ENCODE peak calls at places on chromosomes 7 and 10, in five cellular contexts. K is lung, V is BE2C, Y is bronchial epithelial cell, I is brain microvascular endothelial cell. O is an unnamed sample.

GRCh38 chr7:11749629-11750028 is 82.4 kb downstream of the THSD7A start:
- DNase-seq in K (no peak), V (no peak), Y (peak; percentile 76), I (no peak), O (no peak)

GRCh38 chr7:101668726-101669125 is 39.6 kb upstream of the MYL10 start:
- DNase-seq in K (no peak), V (no peak), Y (no peak), I (no peak), O (no peak)

GRCh38 chr7:30930621-30931020 is 19.0 kb downstream of the AQP1 start:
- DNase-seq in K (no peak), V (peak; percentile 77), Y (no peak), I (no peak), O (peak; percentile 23)

GRCh38 chr7:32070051-32070405 is 179 bp downstream of the PDE1C start:
- DNase-seq in K (no peak), V (no peak), Y (no peak), I (no peak), O (no peak)

GRCh38 chr10:22554481-22555182 is 159.7 kb downstream of the PIP4K2A start:
- DNase-seq in K (peak; percentile 45), V (peak; percentile 57), Y (peak; percentile 22), I (peak; percentile 81), O (no peak)

GRCh38 chr7:137818036-137818435 is 28.7 kb downstream of the DGKI start:
- DNase-seq in K (no peak), V (no peak), Y (no peak), I (peak; percentile 23), O (no peak)

GRCh38 chr10:86287966-86288579 is 78.5 kb downstream of the GRID1 start:
- DNase-seq in K (no peak), V (peak; percentile 46), Y (no peak), I (no peak), O (no peak)

GRCh38 chr10:112792487-112793196 is 157.4 kb upstream of the TCF7L2 start:
- DNase-seq in K (no peak), V (peak; percentile 47), Y (peak; percentile 55), I (no peak), O (no peak)

GRCh38 chr7:52080493-52080892 is 763.9 kb upstream of the COBL start:
- DNase-seq in K (no peak), V (no peak), Y (peak; percentile 7), I (no peak), O (no peak)

GRCh38 chr7:101817930-101818698 is 688 bp downstream of the CUX1 start:
- DNase-seq in K (no peak), V (no peak), Y (peak; percentile 51), I (no peak), O (no peak)

GRCh38 chr7:84216477-84216876 is 21.9 kb upstream of the SEMA3A start:
- DNase-seq in K (no peak), V (no peak), Y (peak; percentile 55), I (no peak), O (no peak)

GRCh38 chr7:8436965-8437364 is 3.6 kb downstream of the NXPH1 start:
- DNase-seq in K (no peak), V (peak; percentile 78), Y (peak; percentile 25), I (no peak), O (peak; percentile 90)

GRCh38 chr10:113539789-113540188 is 13.1 kb upstream of the HABP2 start:
- DNase-seq in K (no peak), V (no peak), Y (peak; percentile 47), I (peak; percentile 58), O (no peak)

GRCh38 chr7:5582532-5582935 is 158.9 kb upstream of the TNRC18 start:
- DNase-seq in K (no peak), V (no peak), Y (no peak), I (no peak), O (peak; percentile 11)

GRCh38 chr10:75187961-75188426 is 22.6 kb upstream of the VDAC2 start:
- DNase-seq in K (peak; percentile 42), V (peak; percentile 49), Y (peak; percentile 93), I (peak; percentile 53), O (peak; percentile 76)

GRCh38 chr7:99562832-99563231 is 4.4 kb downstream of the ZNF655 start:
- DNase-seq in K (peak; percentile 39), V (no peak), Y (peak; percentile 99), I (peak; percentile 98), O (no peak)

GRCh38 chr10:72333111-72334012 is 21.4 kb downstream of the DNAJB12 start:
- DNase-seq in K (no peak), V (no peak), Y (no peak), I (no peak), O (no peak)

GRCh38 chr10:80172896-80173295 is 32.4 kb downstream of the ANXA11 start:
- DNase-seq in K (no peak), V (no peak), Y (no peak), I (no peak), O (peak; percentile 64)

GRCh38 chr10:32253300-32253699 is 93.7 kb downstream of the EPC1 start:
- DNase-seq in K (no peak), V (no peak), Y (peak; percentile 88), I (peak; percentile 19), O (no peak)

GRCh38 chr7:5776894-5777645 is 4.4 kb downstream of the RNF216 start:
- DNase-seq in K (no peak), V (no peak), Y (no peak), I (no peak), O (no peak)

GRCh38 chr7:158811461-158811860 is 17.8 kb downstream of the ESYT2 start:
- DNase-seq in K (peak; percentile 65), V (no peak), Y (peak; percentile 79), I (peak; percentile 65), O (no peak)

GRCh38 chr7:32204361-32205018 is 134.3 kb upstream of the PDE1C start:
- DNase-seq in K (peak; percentile 44), V (peak; percentile 60), Y (peak; percentile 65), I (peak; percentile 77), O (peak; percentile 54)

DNA sequence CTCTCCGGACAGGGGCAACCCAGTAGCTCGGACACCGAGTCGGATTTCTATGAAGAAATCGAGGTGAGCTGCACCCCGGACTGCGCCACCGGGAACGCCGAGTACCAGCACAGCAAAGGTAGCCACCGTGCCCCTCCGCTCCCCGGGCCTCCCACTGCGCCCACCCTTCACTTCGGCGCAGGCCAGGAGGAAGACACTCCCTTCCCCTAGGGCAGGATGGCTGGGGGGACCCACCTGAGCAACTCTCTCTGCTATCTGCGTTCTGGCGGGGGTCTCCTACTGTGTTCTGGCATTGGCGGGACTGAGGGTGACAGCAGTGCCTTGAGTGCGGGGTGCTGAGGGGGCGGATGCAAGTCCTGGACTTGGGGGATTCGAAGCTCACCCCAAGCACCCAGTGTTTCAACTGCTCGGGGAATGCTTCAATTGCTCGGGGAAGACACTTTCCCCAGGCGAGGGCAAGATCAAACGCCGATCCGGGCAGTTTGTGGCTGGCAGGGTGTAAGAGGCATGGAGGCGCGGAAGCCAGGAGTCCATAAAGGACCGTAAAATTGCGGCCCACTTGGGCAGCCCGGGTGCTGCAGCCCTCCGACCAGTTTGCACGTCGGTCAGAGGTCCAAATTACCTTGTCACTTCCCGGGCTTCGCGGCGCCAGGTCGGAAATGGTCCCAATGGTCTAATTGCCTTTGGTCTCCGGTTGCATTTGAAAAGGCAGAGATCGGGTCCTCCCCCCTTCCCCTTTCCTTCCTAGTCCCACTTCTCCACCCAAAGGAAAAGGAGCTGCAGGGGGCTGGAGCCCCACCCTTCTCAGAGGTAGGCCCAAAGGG is 950 bp downstream of the EVX1 start:
- DNase-seq in K (no peak), V (no peak), Y (no peak), I (no peak), O (peak; percentile 70)
- H3K4me3 ChIP-seq in K (no peak overlapping the region), V (no peak overlapping the region), Y (no peak overlapping the region), I (no peak overlapping the region), O (no peak overlapping the region)

DNA sequence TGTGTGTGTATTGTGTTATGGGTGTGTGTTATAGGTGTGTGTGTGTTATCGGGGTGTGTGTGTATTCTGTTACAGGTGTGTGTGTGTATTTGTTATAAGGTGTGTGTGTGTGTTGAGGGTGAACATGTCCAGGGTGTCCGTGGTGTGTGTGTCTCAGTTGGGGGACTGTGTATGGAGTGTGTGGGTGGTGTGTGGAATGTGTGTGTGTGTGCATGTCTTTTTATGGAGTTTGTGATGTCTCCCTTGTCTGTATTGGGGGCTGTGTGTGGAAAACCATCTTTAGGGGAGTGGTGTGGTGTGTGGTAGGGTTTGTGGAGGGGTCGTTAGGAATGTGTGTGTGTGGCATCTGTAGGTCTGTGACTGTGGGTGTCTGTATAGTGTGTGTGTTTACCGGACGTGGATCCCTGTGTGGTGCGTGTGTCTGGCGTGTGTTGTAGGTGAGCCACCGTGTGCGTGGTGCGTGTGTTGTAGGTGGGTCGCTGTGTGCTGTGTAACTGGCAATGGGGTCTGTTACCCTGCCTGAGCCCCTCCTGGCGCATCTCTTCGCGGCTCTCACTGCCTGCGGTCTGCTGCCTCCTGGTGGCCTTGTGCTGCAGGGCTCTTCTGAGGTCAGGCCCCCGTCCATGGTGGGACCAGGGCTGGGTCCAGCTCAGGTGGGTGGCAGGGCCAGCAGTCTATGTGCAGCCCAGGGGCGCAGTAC is 61.7 kb downstream of the PALD1 start:
- DNase-seq in K (no peak), V (peak; percentile 53), Y (no peak), I (no peak), O (peak; percentile 95)
- H3K36me3 ChIP-seq in K (peaks cover 26% of the 10 kb centered on the region), V (no peaks in the 10 kb centered on the region), Y (no peaks in the 10 kb centered on the region), I (no peaks in the 10 kb centered on the region), O (peaks cover 12% of the 10 kb centered on the region)

DNA sequence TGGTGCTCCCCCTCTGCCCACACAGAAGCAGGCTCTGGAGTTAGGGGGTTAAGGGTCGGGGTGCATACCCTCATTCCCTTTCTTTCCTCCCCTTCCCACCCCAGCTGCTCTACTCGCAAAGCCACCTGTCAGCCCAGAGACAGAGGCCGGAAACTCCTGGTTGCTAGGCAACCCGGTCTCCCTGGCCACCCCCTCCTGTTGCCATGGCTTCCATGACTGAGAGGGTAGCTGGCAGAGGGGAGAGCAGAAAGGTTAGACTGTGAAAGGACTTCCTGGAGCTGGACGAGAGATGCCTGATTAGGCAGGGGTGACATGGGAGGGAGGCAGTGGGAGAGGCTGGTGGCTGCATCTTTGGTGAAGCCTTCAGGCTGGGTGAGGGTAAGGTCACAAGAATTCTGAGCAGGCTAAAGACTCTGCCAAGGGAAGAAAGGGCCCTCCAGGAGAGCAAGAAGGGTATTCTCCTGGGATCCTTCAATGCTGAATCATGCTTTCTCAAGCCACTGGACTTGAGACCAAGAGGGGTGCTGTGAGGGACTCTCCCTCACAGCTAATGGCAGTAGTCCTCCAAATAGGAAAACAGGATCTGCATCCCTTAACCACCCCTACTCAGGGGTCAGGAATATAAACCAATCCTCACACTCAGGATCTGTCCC is 5.4 kb downstream of the PSD start:
- DNase-seq in K (no peak), V (peak; percentile 83), Y (peak; percentile 32), I (no peak), O (peak; percentile 95)
- H3K27me3 ChIP-seq in K (peaks cover 5% of the 10 kb centered on the region), V (no peaks in the 10 kb centered on the region), Y (peaks cover 36% of the 10 kb centered on the region), I (peaks cover 26% of the 10 kb centered on the region), O (peaks cover 37% of the 10 kb centered on the region)

GRCh38 chr7:116512524-116513188 is 12.2 kb upstream of the CAV1 start:
- DNase-seq in K (no peak), V (no peak), Y (no peak), I (peak; percentile 83), O (no peak)
- H3K4me3 ChIP-seq in K (no peak overlapping the region), V (peak overlapping the region; percentile 32), Y (no peak overlapping the region), I (no peak overlapping the region), O (no peak overlapping the region)

DNA sequence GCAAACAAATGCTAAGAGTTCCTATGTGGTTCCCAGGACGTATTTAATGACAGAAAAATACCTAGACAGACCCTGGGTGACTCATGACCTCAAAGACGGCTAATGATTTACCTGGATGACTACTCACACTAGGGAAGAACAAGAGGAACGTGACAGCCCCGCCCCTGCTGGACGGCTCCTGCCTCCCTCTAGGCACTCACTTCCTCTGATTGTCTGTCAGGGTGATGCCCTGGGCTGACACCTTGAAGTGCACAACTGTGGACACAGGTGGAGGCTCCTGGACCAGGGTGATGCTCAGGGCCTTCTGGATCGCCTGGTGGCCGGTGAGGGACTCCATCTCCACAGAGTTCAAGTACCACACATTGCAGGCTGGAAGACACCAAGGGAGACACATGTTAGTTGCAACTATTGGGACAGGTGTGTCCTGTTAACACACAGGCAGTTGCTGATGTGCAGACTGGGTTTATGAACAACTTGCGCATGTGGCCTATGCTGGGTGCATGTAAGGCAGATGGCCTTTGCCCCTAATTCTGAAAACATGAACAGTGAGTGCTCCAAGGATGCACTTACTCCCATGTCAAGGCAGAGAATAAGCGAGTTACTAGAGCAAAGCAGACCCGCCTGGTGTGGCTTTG is 298.3 kb downstream of the TNS3 start:
- DNase-seq in K (no peak), V (no peak), Y (peak; percentile 87), I (no peak), O (no peak)
- H3K36me3 ChIP-seq in K (peaks cover 52% of the 10 kb centered on the region), V (no peaks in the 10 kb centered on the region), Y (peaks cover 15% of the 10 kb centered on the region), I (peaks cover 60% of the 10 kb centered on the region), O (peaks cover 2% of the 10 kb centered on the region)

O was measured in H7.